ENCODE peak calls at places on chromosomes 13 and 19, in four cellular contexts. One of them, this sample, is unnamed.

GRCh38 chr13:94967183-94968039 is 255.1 kb upstream of the SOX21 start:
- DNase-seq in lower lobe of right lung: no peak
- DNase-seq in A549: peak
- DNase-seq in bronchial epithelial cell: no peak
- DNase-seq in this sample: no peak

GRCh38 chr13:110113284-110113764 is 193.6 kb downstream of the COL4A1 start:
- DNase-seq in A549: no peak
- DNase-seq in bronchial epithelial cell: peak
- DNase-seq in lower lobe of right lung: no peak
- DNase-seq in this sample: no peak

GRCh38 chr19:35216833-35217707 is 11.5 kb downstream of the FAM187B start:
- DNase-seq in bronchial epithelial cell: peak
- DNase-seq in A549: no peak
- DNase-seq in lower lobe of right lung: no peak
- DNase-seq in this sample: peak

GRCh38 chr19:2276429-2276989 is 5.5 kb downstream of the PEAK3 start:
- DNase-seq in lower lobe of right lung: no peak
- DNase-seq in bronchial epithelial cell: no peak
- DNase-seq in A549: no peak
- DNase-seq in this sample: no peak

GRCh38 chr13:43304945-43305344 is 281.6 kb downstream of the DNAJC15 start:
- DNase-seq in A549: no peak
- DNase-seq in lower lobe of right lung: no peak
- DNase-seq in bronchial epithelial cell: no peak
- DNase-seq in this sample: no peak

GRCh38 chr13:36212789-36213188 is 1.6 kb downstream of the SOHLH2 start:
- DNase-seq in A549: no peak
- DNase-seq in lower lobe of right lung: no peak
- DNase-seq in bronchial epithelial cell: no peak
- DNase-seq in this sample: no peak

GRCh38 chr13:21137696-21138095 is 38.7 kb downstream of the SKA3 start:
- DNase-seq in bronchial epithelial cell: peak
- DNase-seq in lower lobe of right lung: no peak
- DNase-seq in A549: no peak
- DNase-seq in this sample: no peak

GRCh38 chr19:2186071-2186846 is 22.5 kb downstream of the DOT1L start:
- DNase-seq in bronchial epithelial cell: no peak
- DNase-seq in lower lobe of right lung: peak
- DNase-seq in A549: no peak
- DNase-seq in this sample: no peak

GRCh38 chr13:114196629-114197028 is 17.6 kb downstream of the CFAP97D2 start:
- DNase-seq in lower lobe of right lung: no peak
- DNase-seq in bronchial epithelial cell: no peak
- DNase-seq in A549: no peak
- DNase-seq in this sample: no peak

GRCh38 chr13:35500071-35500595 is 23.6 kb upstream of the MAB21L1 start:
- DNase-seq in bronchial epithelial cell: no peak
- DNase-seq in lower lobe of right lung: no peak
- DNase-seq in A549: no peak
- DNase-seq in this sample: no peak

GRCh38 chr19:8370176-8371010 is 6.4 kb downstream of the ANGPTL4 start:
- DNase-seq in bronchial epithelial cell: no peak
- DNase-seq in A549: no peak
- DNase-seq in lower lobe of right lung: peak
- DNase-seq in this sample: peak

GRCh38 chr19:29625316-29625715 is 19.2 kb downstream of the POP4 start:
- DNase-seq in lower lobe of right lung: no peak
- DNase-seq in bronchial epithelial cell: no peak
- DNase-seq in A549: no peak
- DNase-seq in this sample: peak

GRCh38 chr19:51131780-51132680 is 7.3 kb downstream of the SIGLEC9 start:
- DNase-seq in A549: no peak
- DNase-seq in lower lobe of right lung: peak
- DNase-seq in bronchial epithelial cell: no peak
- DNase-seq in this sample: peak

GRCh38 chr13:113845723-113846638 is 17.9 kb downstream of the GAS6 start:
- DNase-seq in bronchial epithelial cell: no peak
- DNase-seq in lower lobe of right lung: no peak
- DNase-seq in A549: no peak
- DNase-seq in this sample: peak

GRCh38 chr19:55353803-55354697 is 469 bp downstream of the COX6B2 start:
- DNase-seq in lower lobe of right lung: peak
- DNase-seq in bronchial epithelial cell: peak
- DNase-seq in A549: peak
- DNase-seq in this sample: peak

GRCh38 chr19:18291019-18291524 is 9.7 kb upstream of the JUND start:
- DNase-seq in A549: no peak
- DNase-seq in lower lobe of right lung: no peak
- DNase-seq in bronchial epithelial cell: no peak
- DNase-seq in this sample: no peak

GRCh38 chr13:22801402-22802003 is 379.3 kb upstream of the SGCG start:
- DNase-seq in A549: no peak
- DNase-seq in bronchial epithelial cell: peak
- DNase-seq in lower lobe of right lung: no peak
- DNase-seq in this sample: no peak

GRCh38 chr19:16078311-16078758 is 2.0 kb downstream of the TPM4 start:
- DNase-seq in lower lobe of right lung: peak
- DNase-seq in bronchial epithelial cell: peak
- DNase-seq in A549: no peak
- DNase-seq in this sample: peak

GRCh38 chr13:53460776-53461175 is 432.2 kb downstream of the OLFM4 start:
- DNase-seq in A549: no peak
- DNase-seq in lower lobe of right lung: no peak
- DNase-seq in bronchial epithelial cell: no peak
- DNase-seq in this sample: no peak

GRCh38 chr13:89457977-89458376 is 1786.8 kb downstream of the SLITRK5 start:
- DNase-seq in A549: no peak
- DNase-seq in bronchial epithelial cell: peak
- DNase-seq in lower lobe of right lung: no peak
- DNase-seq in this sample: no peak

GRCh38 chr19:14381689-14382474 is 638 bp downstream of the ADGRE5 start:
- DNase-seq in A549: no peak
- DNase-seq in bronchial epithelial cell: peak
- DNase-seq in lower lobe of right lung: peak
- DNase-seq in this sample: peak

GRCh38 chr19:46513461-46514236 is 18.0 kb upstream of the PNMA8B start:
- DNase-seq in bronchial epithelial cell: peak
- DNase-seq in A549: peak
- DNase-seq in lower lobe of right lung: peak
- DNase-seq in this sample: peak

GRCh38 chr19:51542699-51543098 is 11.2 kb upstream of the SIGLEC6 start:
- DNase-seq in A549: no peak
- DNase-seq in lower lobe of right lung: no peak
- DNase-seq in bronchial epithelial cell: no peak
- DNase-seq in this sample: no peak

GRCh38 chr13:80235559-80236296 is 105.2 kb downstream of the SPRY2 start:
- DNase-seq in A549: no peak
- DNase-seq in bronchial epithelial cell: peak
- DNase-seq in lower lobe of right lung: no peak
- DNase-seq in this sample: no peak

GRCh38 chr13:47310376-47310775 is 413.5 kb upstream of the HTR2A start:
- DNase-seq in lower lobe of right lung: no peak
- DNase-seq in bronchial epithelial cell: no peak
- DNase-seq in A549: no peak
- DNase-seq in this sample: no peak

GRCh38 chr13:26051231-26052135 is at the start of gene SHISA2:
- DNase-seq in bronchial epithelial cell: peak
- DNase-seq in A549: no peak
- DNase-seq in lower lobe of right lung: peak
- DNase-seq in this sample: no peak

GRCh38 chr19:2567580-2567979 is 91.7 kb downstream of the GADD45B start:
- DNase-seq in bronchial epithelial cell: no peak
- DNase-seq in lower lobe of right lung: peak
- DNase-seq in A549: no peak
- DNase-seq in this sample: peak

GRCh38 chr13:30456290-30456689 is 9.4 kb downstream of the HMGB1 start:
- DNase-seq in lower lobe of right lung: no peak
- DNase-seq in bronchial epithelial cell: no peak
- DNase-seq in A549: no peak
- DNase-seq in this sample: no peak

GRCh38 chr19:18204394-18205179 is 745 bp upstream of the RAB3A start:
- DNase-seq in lower lobe of right lung: no peak
- DNase-seq in A549: no peak
- DNase-seq in bronchial epithelial cell: no peak
- DNase-seq in this sample: peak

GRCh38 chr19:14971474-14971873 is 8.2 kb downstream of the SLC1A6 start:
- DNase-seq in A549: no peak
- DNase-seq in bronchial epithelial cell: no peak
- DNase-seq in lower lobe of right lung: no peak
- DNase-seq in this sample: no peak

GRCh38 chr13:59715591-59715990 is 448.1 kb downstream of the DIAPH3 start:
- DNase-seq in bronchial epithelial cell: no peak
- DNase-seq in A549: no peak
- DNase-seq in lower lobe of right lung: no peak
- DNase-seq in this sample: no peak

GRCh38 chr13:30898721-30899188 is 7.3 kb upstream of the MEDAG start:
- DNase-seq in bronchial epithelial cell: peak
- DNase-seq in A549: no peak
- DNase-seq in lower lobe of right lung: no peak
- DNase-seq in this sample: no peak

GRCh38 chr19:33108161-33108560 is 23.8 kb upstream of the WDR88 start:
- DNase-seq in A549: no peak
- DNase-seq in bronchial epithelial cell: no peak
- DNase-seq in lower lobe of right lung: no peak
- DNase-seq in this sample: no peak

GRCh38 chr13:35255241-35255640 is 221.2 kb downstream of the MAB21L1 start:
- DNase-seq in lower lobe of right lung: no peak
- DNase-seq in bronchial epithelial cell: no peak
- DNase-seq in A549: no peak
- DNase-seq in this sample: no peak

GRCh38 chr19:43704002-43704705 is 11.7 kb upstream of the IRGC start:
- DNase-seq in bronchial epithelial cell: no peak
- DNase-seq in lower lobe of right lung: no peak
- DNase-seq in A549: no peak
- DNase-seq in this sample: no peak

GRCh38 chr13:21837841-21838551 is 167.1 kb downstream of the FGF9 start:
- DNase-seq in A549: no peak
- DNase-seq in bronchial epithelial cell: no peak
- DNase-seq in lower lobe of right lung: no peak
- DNase-seq in this sample: no peak

GRCh38 chr19:15028490-15028889 is 20.8 kb upstream of the CASP14 start:
- DNase-seq in A549: no peak
- DNase-seq in bronchial epithelial cell: no peak
- DNase-seq in lower lobe of right lung: no peak
- DNase-seq in this sample: no peak

DNA sequence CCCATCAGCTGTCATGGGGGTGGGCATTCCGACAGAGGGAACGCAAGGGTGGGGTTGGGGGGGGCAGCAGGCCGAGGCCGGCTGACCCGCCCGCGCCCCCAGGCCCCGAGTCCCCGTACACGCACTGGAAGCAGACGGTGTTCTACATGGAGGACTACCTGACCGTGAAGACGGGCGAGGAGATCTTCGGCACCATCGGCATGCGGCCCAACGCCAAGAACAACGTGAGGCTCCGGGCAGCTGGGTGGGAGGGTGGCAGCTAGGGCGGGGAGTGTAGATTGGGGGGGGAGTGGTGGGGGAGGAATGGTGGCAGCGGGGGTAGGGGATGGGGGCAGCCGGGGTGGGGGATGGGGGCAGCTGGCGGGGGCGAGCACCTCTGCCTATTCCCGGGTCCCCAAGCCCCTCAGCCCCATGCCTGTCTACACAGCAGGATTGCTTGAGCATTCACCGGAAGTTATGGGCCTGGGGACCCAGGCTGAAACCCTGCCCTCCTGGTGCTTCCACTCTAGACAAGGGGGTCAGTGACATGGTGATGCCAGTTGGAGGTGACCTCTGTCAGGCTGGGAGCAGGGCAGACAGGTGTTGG is 2.8 kb upstream of the ADM5 start:
- DNase-seq in bronchial epithelial cell: no peak
- DNase-seq in A549: no peak
- DNase-seq in lower lobe of right lung: no peak
- DNase-seq in this sample: no peak
- TF ChIP-seq CTCF in bronchial epithelial cell: no peak
- TF ChIP-seq CTCF in A549: no peak
- TF ChIP-seq CTCF in lower lobe of right lung: no peak
- TF ChIP-seq CTCF in this sample: no peak

DNA sequence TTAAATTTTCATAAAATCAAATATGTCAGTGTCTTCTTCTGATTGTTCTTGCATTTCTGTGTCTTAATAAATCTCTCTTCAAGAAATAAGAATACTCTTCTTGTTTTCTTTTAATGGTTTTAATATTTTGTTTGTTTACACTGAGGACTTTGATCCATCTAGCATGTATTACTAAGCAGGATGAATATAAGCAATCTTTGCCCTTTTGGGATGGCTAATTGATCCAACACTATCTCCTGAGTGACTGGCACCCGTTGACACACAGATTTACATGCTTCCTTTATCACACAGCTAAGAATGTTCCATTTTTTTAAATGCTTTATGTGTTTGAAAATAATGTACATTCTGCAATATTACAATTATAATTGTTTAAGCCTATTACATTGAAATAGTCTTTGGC is 134.5 kb downstream of the TBC1D4 start:
- DNase-seq in lower lobe of right lung: no peak
- DNase-seq in bronchial epithelial cell: no peak
- DNase-seq in A549: no peak
- DNase-seq in this sample: no peak
- TF ChIP-seq CTCF in lower lobe of right lung: no peak
- TF ChIP-seq CTCF in bronchial epithelial cell: no peak
- TF ChIP-seq CTCF in A549: no peak
- TF ChIP-seq CTCF in this sample: no peak

GRCh38 chr13:81488021-81488420 is 1147.1 kb upstream of the SPRY2 start:
- DNase-seq in bronchial epithelial cell: no peak
- DNase-seq in lower lobe of right lung: no peak
- DNase-seq in A549: no peak
- DNase-seq in this sample: no peak

GRCh38 chr13:81493144-81493543 is 1152.2 kb upstream of the SPRY2 start:
- DNase-seq in bronchial epithelial cell: no peak
- DNase-seq in lower lobe of right lung: no peak
- DNase-seq in A549: no peak
- DNase-seq in this sample: no peak

GRCh38 chr13:81487151-81487550 is 1146.2 kb upstream of the SPRY2 start:
- DNase-seq in bronchial epithelial cell: peak
- DNase-seq in A549: no peak
- DNase-seq in lower lobe of right lung: no peak
- DNase-seq in this sample: no peak
- TF ChIP-seq CTCF in bronchial epithelial cell: peak
- TF ChIP-seq CTCF in A549: no peak
- TF ChIP-seq CTCF in lower lobe of right lung: no peak
- TF ChIP-seq CTCF in this sample: no peak

DNA sequence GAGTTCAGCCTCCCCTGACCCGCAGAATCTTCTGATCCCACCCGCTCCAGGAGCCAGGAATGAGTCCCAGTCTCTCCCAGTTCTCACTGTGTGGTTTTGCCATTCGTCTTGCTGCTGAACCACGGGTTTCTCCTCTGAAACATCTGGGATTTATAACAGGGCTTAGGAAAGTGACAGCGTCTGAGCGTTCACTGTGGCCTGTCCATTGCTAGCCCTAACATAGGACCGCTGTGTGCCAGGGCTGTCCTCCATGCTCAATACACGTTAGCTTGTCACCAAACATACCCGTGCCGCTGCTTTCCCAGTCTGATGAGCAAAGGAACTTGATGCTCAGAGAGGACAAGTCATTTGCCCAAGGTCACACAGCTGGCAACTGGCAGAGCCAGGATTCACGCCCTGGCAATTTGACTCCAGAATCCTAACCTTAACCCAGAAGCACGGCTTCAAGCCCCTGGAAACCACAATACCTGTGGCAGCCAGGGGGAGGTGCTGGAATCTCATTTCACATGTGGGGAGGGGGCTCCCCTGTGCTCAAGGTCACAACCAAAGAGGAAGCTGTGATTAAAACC is 1.1 kb upstream of the APOE start:
- DNase-seq in A549: no peak
- DNase-seq in bronchial epithelial cell: no peak
- DNase-seq in lower lobe of right lung: no peak
- DNase-seq in this sample: no peak
- TF ChIP-seq CTCF in A549: peak
- TF ChIP-seq CTCF in bronchial epithelial cell: peak
- TF ChIP-seq CTCF in lower lobe of right lung: no peak
- TF ChIP-seq CTCF in this sample: no peak